ENCODE peak calls at places on chromosomes 6 and 20, in five cellular contexts. O is prostate gland, D is stomach, Z is suprapubic skin, Y is upper lobe of left lung. F is an unnamed sample.

GRCh38 chr20:31701591-31701990 is 21.1 kb downstream of the BCL2L1 start:
- DNase-seq in D (no peak), Z (no peak), Y (no peak), O (no peak), F (no peak)

GRCh38 chr6:161393839-161394364 is 120.0 kb upstream of the AGPAT4 start:
- DNase-seq in D (no peak), Y (peak; percentile 58), Z (no peak), O (peak; percentile 56), F (no peak)

GRCh38 chr6:56242343-56242742 is 5.0 kb downstream of the COL21A1 start:
- DNase-seq in O (no peak), Y (no peak), Z (no peak), D (no peak), F (no peak)

GRCh38 chr20:62689861-62690644 is 18.6 kb upstream of the NTSR1 start:
- DNase-seq in D (no peak), Y (no peak), O (no peak), Z (no peak), F (no peak)

GRCh38 chr20:19523191-19523590 is 234.9 kb upstream of the RIN2 start:
- DNase-seq in Z (no peak), D (no peak), Y (no peak), O (no peak), F (no peak)

GRCh38 chr6:137973201-137973600 is 106.1 kb downstream of the TNFAIP3 start:
- DNase-seq in O (no peak), Z (no peak), Y (no peak), D (no peak), F (no peak)

GRCh38 chr6:98633886-98634285 is 200.5 kb upstream of the POU3F2 start:
- DNase-seq in Y (no peak), Z (no peak), O (no peak), D (no peak), F (no peak)

GRCh38 chr20:44173846-44174245 is 13.1 kb downstream of the JPH2 start:
- DNase-seq in D (no peak), O (no peak), Y (no peak), Z (no peak), F (no peak)

DNA sequence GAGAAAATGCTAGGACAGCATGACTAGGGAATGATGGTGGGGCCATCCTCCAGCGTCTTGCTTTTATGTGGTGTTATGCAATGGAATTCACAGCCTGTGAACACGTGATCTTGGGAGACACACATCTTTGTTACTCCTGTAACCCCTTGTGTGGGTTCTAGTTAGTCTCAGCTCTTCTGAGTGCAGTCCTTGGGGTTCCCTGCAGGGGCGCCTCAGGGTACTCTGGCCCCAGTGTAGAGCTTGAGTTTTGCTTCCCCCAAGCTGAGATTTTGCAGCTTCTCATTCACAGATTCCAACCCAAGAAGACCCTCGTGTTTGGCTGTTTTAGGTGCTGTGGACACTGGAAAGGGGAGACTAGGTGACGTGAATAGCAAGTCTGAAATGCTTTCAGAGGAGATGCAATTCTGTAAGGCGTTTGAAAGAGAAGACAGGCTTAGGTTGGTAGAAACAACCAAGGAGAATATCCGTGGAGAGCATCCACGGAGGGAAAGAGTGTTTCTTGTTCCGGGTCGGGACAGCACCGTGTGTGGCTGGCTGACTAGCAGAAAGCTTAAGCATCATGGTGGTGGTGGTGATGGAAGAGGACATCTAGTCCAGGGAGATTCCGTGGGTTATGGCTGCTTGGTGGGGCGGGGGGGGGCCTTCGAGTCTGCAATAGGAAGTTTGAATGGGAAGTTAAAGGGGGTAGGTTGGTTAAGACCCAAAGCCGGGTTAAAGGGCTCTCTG is 30.1 kb downstream of the DUSP22 start:
- DNase-seq in Y (peak; percentile 11), D (no peak), Z (no peak), O (no peak), F (no peak)
- TF ChIP-seq CTCF in Y (no peak), D (no peak), Z (no peak), O (no peak), F (no peak)

GRCh38 chr6:119832411-119832810 is 482.9 kb upstream of the MAN1A1 start:
- DNase-seq in D (no peak), Z (no peak), O (no peak), Y (no peak), F (no peak)

GRCh38 chr6:119830494-119831295 is 481.1 kb upstream of the MAN1A1 start:
- DNase-seq in Z (no peak), Y (no peak), O (no peak), D (no peak), F (no peak)

GRCh38 chr6:119829006-119829405 is 479.4 kb upstream of the MAN1A1 start:
- DNase-seq in Z (no peak), O (no peak), Y (no peak), D (no peak), F (no peak)

GRCh38 chr6:119834418-119834817 is 484.9 kb upstream of the MAN1A1 start:
- DNase-seq in Z (no peak), Y (no peak), D (no peak), O (no peak), F (no peak)

DNA sequence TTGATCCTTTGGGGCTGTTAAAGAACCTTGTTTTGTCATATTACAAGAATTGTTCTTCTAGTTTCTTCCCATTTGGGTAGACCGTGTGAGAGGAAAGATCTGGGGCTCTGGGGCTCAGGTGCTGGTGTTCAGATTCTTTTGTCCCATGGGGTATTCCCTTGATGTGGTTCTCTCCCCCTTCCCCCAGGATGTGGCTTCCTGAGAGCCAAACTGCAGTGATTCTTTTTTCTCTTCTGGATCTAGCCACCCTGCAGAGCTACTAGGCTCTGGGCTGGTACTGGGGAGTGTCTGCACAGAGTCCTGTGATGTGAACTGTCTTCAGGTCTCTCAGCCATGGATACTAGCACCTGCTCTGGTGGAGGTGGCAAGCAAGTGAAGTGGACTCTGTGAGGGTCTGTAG is 480.5 kb upstream of the MAN1A1 start:
- DNase-seq in D (no peak), Y (no peak), O (no peak), Z (no peak), F (no peak)
- H3K27ac ChIP-seq in D (no peak overlapping the region), Y (no peak overlapping the region), O (no peak overlapping the region), Z (no peak overlapping the region), F (no peak overlapping the region)

GRCh38 chr6:32609391-32609730 is 19.7 kb upstream of the HLA-DRB1 start:
- DNase-seq in D (no peak), Y (no peak), O (no peak), Z (no peak), F (no peak)
- TF ChIP-seq POLR2AphosphoS5 in D (no peak), Y (no peak), O (no peak), Z (no peak), F (no peak)

DNA sequence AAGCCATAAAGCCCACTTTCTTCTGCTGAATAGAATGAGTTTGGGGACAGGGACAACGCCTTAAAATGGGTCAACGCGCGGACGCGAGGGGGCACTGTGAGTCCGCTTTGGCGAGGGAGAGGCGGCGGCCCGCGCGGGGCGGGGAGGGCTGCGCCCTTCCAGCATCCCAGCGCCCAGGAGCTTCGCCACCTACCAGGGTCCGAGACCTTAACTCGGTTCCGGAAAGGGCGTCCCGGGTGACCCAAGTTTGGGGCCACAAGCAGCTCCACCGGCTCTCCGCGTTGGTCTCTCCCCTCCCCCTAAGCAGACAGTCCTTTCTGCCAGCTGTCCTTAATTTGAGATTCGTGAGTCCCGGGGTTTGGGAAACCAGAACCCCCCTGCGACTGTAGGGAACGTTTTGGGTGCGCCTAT is 1.8 kb upstream of the SAMD5 start:
- DNase-seq in D (peak; percentile 78), Z (no peak), Y (peak; percentile 60), O (peak; percentile 65), F (peak; percentile 77)
- TF ChIP-seq CTCF in D (peak; percentile 77), Z (peak; percentile 62), Y (peak; percentile 67), O (peak; percentile 76), F (peak; percentile 66)